ENCODE peak calls at places on chromosomes 1 and 21, in ten cellular contexts. One of them, this sample, is unnamed.

GRCh38 chr1:240878631-240879030 is 266.7 kb upstream of the GREM2 start:
- DNase-seq in RWPE1: no peak
- DNase-seq in GM13976: no peak
- DNase-seq in KG1: no peak
- DNase-seq in GM19239: no peak
- DNase-seq in CD8-positive, alpha-beta memory T cell: no peak
- DNase-seq in RCC 7860: no peak
- DNase-seq in NCI-H1694 treated with DMSO at 0.1 percent for 48 hours: no peak
- DNase-seq in T47D: no peak
- DNase-seq in fibroblast of pulmonary artery: no peak
- DNase-seq in this sample: no peak

GRCh38 chr1:203135636-203136305 is 8.2 kb downstream of the ADORA1 start:
- DNase-seq in fibroblast of pulmonary artery: no peak
- DNase-seq in RCC 7860: peak
- DNase-seq in GM13976: no peak
- DNase-seq in CD8-positive, alpha-beta memory T cell: no peak
- DNase-seq in GM19239: no peak
- DNase-seq in T47D: peak
- DNase-seq in NCI-H1694 treated with DMSO at 0.1 percent for 48 hours: no peak
- DNase-seq in KG1: no peak
- DNase-seq in RWPE1: no peak
- DNase-seq in this sample: peak

GRCh38 chr1:116314305-116314919 is 58.6 kb upstream of the ATP1A1 start:
- DNase-seq in GM13976: no peak
- DNase-seq in RWPE1: no peak
- DNase-seq in T47D: no peak
- DNase-seq in fibroblast of pulmonary artery: peak
- DNase-seq in CD8-positive, alpha-beta memory T cell: no peak
- DNase-seq in RCC 7860: no peak
- DNase-seq in GM19239: no peak
- DNase-seq in KG1: no peak
- DNase-seq in NCI-H1694 treated with DMSO at 0.1 percent for 48 hours: no peak
- DNase-seq in this sample: no peak

GRCh38 chr1:96361251-96361856 is 360.2 kb upstream of the PTBP2 start:
- DNase-seq in GM13976: no peak
- DNase-seq in NCI-H1694 treated with DMSO at 0.1 percent for 48 hours: no peak
- DNase-seq in T47D: no peak
- DNase-seq in GM19239: no peak
- DNase-seq in fibroblast of pulmonary artery: no peak
- DNase-seq in RWPE1: no peak
- DNase-seq in KG1: no peak
- DNase-seq in RCC 7860: no peak
- DNase-seq in CD8-positive, alpha-beta memory T cell: no peak
- DNase-seq in this sample: no peak

GRCh38 chr1:201348211-201348566 is 29.3 kb downstream of the TNNT2 start:
- DNase-seq in RWPE1: peak
- DNase-seq in CD8-positive, alpha-beta memory T cell: no peak
- DNase-seq in GM13976: peak
- DNase-seq in RCC 7860: peak
- DNase-seq in T47D: peak
- DNase-seq in GM19239: peak
- DNase-seq in KG1: no peak
- DNase-seq in fibroblast of pulmonary artery: peak
- DNase-seq in NCI-H1694 treated with DMSO at 0.1 percent for 48 hours: peak
- DNase-seq in this sample: peak

GRCh38 chr1:203090667-203091320 is 5.0 kb upstream of the MYOG start:
- DNase-seq in fibroblast of pulmonary artery: no peak
- DNase-seq in T47D: no peak
- DNase-seq in RCC 7860: no peak
- DNase-seq in GM19239: no peak
- DNase-seq in CD8-positive, alpha-beta memory T cell: no peak
- DNase-seq in GM13976: no peak
- DNase-seq in KG1: no peak
- DNase-seq in RWPE1: no peak
- DNase-seq in NCI-H1694 treated with DMSO at 0.1 percent for 48 hours: no peak
- DNase-seq in this sample: no peak

GRCh38 chr1:224623743-224624333 is 7.7 kb downstream of the CNIH3 start:
- DNase-seq in GM13976: peak
- DNase-seq in RWPE1: no peak
- DNase-seq in KG1: peak
- DNase-seq in RCC 7860: peak
- DNase-seq in GM19239: peak
- DNase-seq in NCI-H1694 treated with DMSO at 0.1 percent for 48 hours: no peak
- DNase-seq in T47D: no peak
- DNase-seq in CD8-positive, alpha-beta memory T cell: peak
- DNase-seq in fibroblast of pulmonary artery: peak
- DNase-seq in this sample: peak

GRCh38 chr1:52769346-52770033 is 43.2 kb downstream of the ZYG11B start:
- DNase-seq in T47D: no peak
- DNase-seq in fibroblast of pulmonary artery: no peak
- DNase-seq in CD8-positive, alpha-beta memory T cell: no peak
- DNase-seq in RCC 7860: no peak
- DNase-seq in GM13976: no peak
- DNase-seq in GM19239: no peak
- DNase-seq in RWPE1: no peak
- DNase-seq in KG1: no peak
- DNase-seq in NCI-H1694 treated with DMSO at 0.1 percent for 48 hours: no peak
- DNase-seq in this sample: no peak

GRCh38 chr1:54798769-54799641 is 2.1 kb downstream of the TTC22 start:
- DNase-seq in NCI-H1694 treated with DMSO at 0.1 percent for 48 hours: no peak
- DNase-seq in GM13976: peak
- DNase-seq in T47D: no peak
- DNase-seq in RCC 7860: peak
- DNase-seq in RWPE1: peak
- DNase-seq in fibroblast of pulmonary artery: peak
- DNase-seq in KG1: no peak
- DNase-seq in CD8-positive, alpha-beta memory T cell: no peak
- DNase-seq in GM19239: no peak
- DNase-seq in this sample: no peak

GRCh38 chr1:23424171-23424959 is at the start of gene TCEA3:
- DNase-seq in GM19239: no peak
- DNase-seq in RCC 7860: no peak
- DNase-seq in KG1: no peak
- DNase-seq in CD8-positive, alpha-beta memory T cell: peak
- DNase-seq in T47D: peak
- DNase-seq in NCI-H1694 treated with DMSO at 0.1 percent for 48 hours: no peak
- DNase-seq in GM13976: peak
- DNase-seq in RWPE1: peak
- DNase-seq in fibroblast of pulmonary artery: no peak
- DNase-seq in this sample: no peak

GRCh38 chr1:224114787-224115175 is 870 bp downstream of the FBXO28 start:
- DNase-seq in GM13976: no peak
- DNase-seq in KG1: peak
- DNase-seq in NCI-H1694 treated with DMSO at 0.1 percent for 48 hours: no peak
- DNase-seq in GM19239: no peak
- DNase-seq in CD8-positive, alpha-beta memory T cell: no peak
- DNase-seq in T47D: no peak
- DNase-seq in RCC 7860: no peak
- DNase-seq in RWPE1: peak
- DNase-seq in fibroblast of pulmonary artery: peak
- DNase-seq in this sample: no peak

GRCh38 chr1:212452323-212453155 is 19.8 kb downstream of the NENF start:
- DNase-seq in CD8-positive, alpha-beta memory T cell: no peak
- DNase-seq in GM19239: no peak
- DNase-seq in fibroblast of pulmonary artery: peak
- DNase-seq in T47D: no peak
- DNase-seq in RCC 7860: no peak
- DNase-seq in NCI-H1694 treated with DMSO at 0.1 percent for 48 hours: no peak
- DNase-seq in RWPE1: no peak
- DNase-seq in GM13976: no peak
- DNase-seq in KG1: no peak
- DNase-seq in this sample: no peak

GRCh38 chr1:1914101-1914811 is 804 bp upstream of the CALML6 start:
- DNase-seq in fibroblast of pulmonary artery: no peak
- DNase-seq in GM13976: no peak
- DNase-seq in RWPE1: no peak
- DNase-seq in GM19239: no peak
- DNase-seq in CD8-positive, alpha-beta memory T cell: no peak
- DNase-seq in KG1: no peak
- DNase-seq in NCI-H1694 treated with DMSO at 0.1 percent for 48 hours: no peak
- DNase-seq in T47D: no peak
- DNase-seq in RCC 7860: no peak
- DNase-seq in this sample: no peak

GRCh38 chr1:93865253-93865652 is 13.8 kb downstream of the DNTTIP2 start:
- DNase-seq in CD8-positive, alpha-beta memory T cell: no peak
- DNase-seq in GM19239: no peak
- DNase-seq in GM13976: no peak
- DNase-seq in RWPE1: no peak
- DNase-seq in fibroblast of pulmonary artery: no peak
- DNase-seq in NCI-H1694 treated with DMSO at 0.1 percent for 48 hours: no peak
- DNase-seq in T47D: no peak
- DNase-seq in RCC 7860: no peak
- DNase-seq in KG1: no peak
- DNase-seq in this sample: no peak

GRCh38 chr1:19495816-19496528 is 10.6 kb upstream of the CAPZB start:
- DNase-seq in fibroblast of pulmonary artery: peak
- DNase-seq in NCI-H1694 treated with DMSO at 0.1 percent for 48 hours: no peak
- DNase-seq in RCC 7860: no peak
- DNase-seq in GM19239: no peak
- DNase-seq in KG1: no peak
- DNase-seq in CD8-positive, alpha-beta memory T cell: no peak
- DNase-seq in GM13976: no peak
- DNase-seq in RWPE1: no peak
- DNase-seq in T47D: no peak
- DNase-seq in this sample: no peak

GRCh38 chr1:29503441-29503840 is 267.1 kb downstream of the PTPRU start:
- DNase-seq in T47D: no peak
- DNase-seq in NCI-H1694 treated with DMSO at 0.1 percent for 48 hours: peak
- DNase-seq in GM19239: no peak
- DNase-seq in CD8-positive, alpha-beta memory T cell: no peak
- DNase-seq in RWPE1: no peak
- DNase-seq in GM13976: no peak
- DNase-seq in fibroblast of pulmonary artery: no peak
- DNase-seq in KG1: no peak
- DNase-seq in RCC 7860: no peak
- DNase-seq in this sample: no peak

GRCh38 chr21:35394634-35395369 is 345.7 kb upstream of the RUNX1 start:
- DNase-seq in fibroblast of pulmonary artery: no peak
- DNase-seq in T47D: no peak
- DNase-seq in GM13976: no peak
- DNase-seq in GM19239: no peak
- DNase-seq in NCI-H1694 treated with DMSO at 0.1 percent for 48 hours: no peak
- DNase-seq in RCC 7860: peak
- DNase-seq in KG1: peak
- DNase-seq in CD8-positive, alpha-beta memory T cell: no peak
- DNase-seq in RWPE1: no peak
- DNase-seq in this sample: no peak

GRCh38 chr1:202471246-202471645 is 122.7 kb downstream of the PPP1R12B start:
- DNase-seq in GM19239: no peak
- DNase-seq in T47D: no peak
- DNase-seq in RWPE1: no peak
- DNase-seq in GM13976: no peak
- DNase-seq in RCC 7860: no peak
- DNase-seq in fibroblast of pulmonary artery: no peak
- DNase-seq in KG1: no peak
- DNase-seq in CD8-positive, alpha-beta memory T cell: no peak
- DNase-seq in NCI-H1694 treated with DMSO at 0.1 percent for 48 hours: no peak
- DNase-seq in this sample: no peak

GRCh38 chr1:8078176-8078671 is 52.1 kb upstream of the ERRFI1 start:
- DNase-seq in T47D: peak
- DNase-seq in CD8-positive, alpha-beta memory T cell: no peak
- DNase-seq in RCC 7860: peak
- DNase-seq in RWPE1: peak
- DNase-seq in NCI-H1694 treated with DMSO at 0.1 percent for 48 hours: no peak
- DNase-seq in fibroblast of pulmonary artery: peak
- DNase-seq in GM19239: no peak
- DNase-seq in GM13976: no peak
- DNase-seq in KG1: no peak
- DNase-seq in this sample: no peak

GRCh38 chr1:115888976-115889375 is 48.0 kb upstream of the NHLH2 start:
- DNase-seq in GM13976: no peak
- DNase-seq in RWPE1: no peak
- DNase-seq in RCC 7860: no peak
- DNase-seq in NCI-H1694 treated with DMSO at 0.1 percent for 48 hours: no peak
- DNase-seq in KG1: no peak
- DNase-seq in CD8-positive, alpha-beta memory T cell: no peak
- DNase-seq in GM19239: no peak
- DNase-seq in fibroblast of pulmonary artery: no peak
- DNase-seq in T47D: no peak
- DNase-seq in this sample: no peak

GRCh38 chr1:27571439-27572018 is 32.4 kb downstream of the AHDC1 start:
- DNase-seq in T47D: no peak
- DNase-seq in GM19239: no peak
- DNase-seq in NCI-H1694 treated with DMSO at 0.1 percent for 48 hours: no peak
- DNase-seq in RCC 7860: no peak
- DNase-seq in KG1: no peak
- DNase-seq in CD8-positive, alpha-beta memory T cell: no peak
- DNase-seq in GM13976: no peak
- DNase-seq in fibroblast of pulmonary artery: no peak
- DNase-seq in RWPE1: no peak
- DNase-seq in this sample: no peak

GRCh38 chr1:206112600-206113301 is 4.4 kb downstream of the AVPR1B start:
- DNase-seq in CD8-positive, alpha-beta memory T cell: no peak
- DNase-seq in NCI-H1694 treated with DMSO at 0.1 percent for 48 hours: no peak
- DNase-seq in fibroblast of pulmonary artery: no peak
- DNase-seq in GM13976: no peak
- DNase-seq in RWPE1: no peak
- DNase-seq in T47D: peak
- DNase-seq in RCC 7860: no peak
- DNase-seq in GM19239: no peak
- DNase-seq in KG1: no peak
- DNase-seq in this sample: no peak

GRCh38 chr1:110565565-110565964 is 40.6 kb downstream of the KCNA2 start:
- DNase-seq in CD8-positive, alpha-beta memory T cell: no peak
- DNase-seq in RWPE1: no peak
- DNase-seq in GM13976: no peak
- DNase-seq in fibroblast of pulmonary artery: no peak
- DNase-seq in GM19239: no peak
- DNase-seq in KG1: no peak
- DNase-seq in RCC 7860: no peak
- DNase-seq in T47D: no peak
- DNase-seq in NCI-H1694 treated with DMSO at 0.1 percent for 48 hours: no peak
- DNase-seq in this sample: no peak

GRCh38 chr1:52834798-52835197 is 7.8 kb upstream of the ZYG11A start:
- DNase-seq in CD8-positive, alpha-beta memory T cell: no peak
- DNase-seq in NCI-H1694 treated with DMSO at 0.1 percent for 48 hours: no peak
- DNase-seq in GM19239: no peak
- DNase-seq in fibroblast of pulmonary artery: peak
- DNase-seq in GM13976: no peak
- DNase-seq in T47D: no peak
- DNase-seq in RCC 7860: no peak
- DNase-seq in RWPE1: no peak
- DNase-seq in KG1: no peak
- DNase-seq in this sample: no peak

GRCh38 chr1:38064232-38064903 is 17.8 kb upstream of the POU3F1 start:
- DNase-seq in RWPE1: peak
- DNase-seq in RCC 7860: peak
- DNase-seq in CD8-positive, alpha-beta memory T cell: no peak
- DNase-seq in KG1: no peak
- DNase-seq in T47D: no peak
- DNase-seq in GM19239: no peak
- DNase-seq in NCI-H1694 treated with DMSO at 0.1 percent for 48 hours: no peak
- DNase-seq in GM13976: no peak
- DNase-seq in fibroblast of pulmonary artery: peak
- DNase-seq in this sample: no peak

GRCh38 chr1:22790232-22791008 is 79.8 kb downstream of the EPHB2 start:
- DNase-seq in fibroblast of pulmonary artery: no peak
- DNase-seq in GM19239: no peak
- DNase-seq in RCC 7860: no peak
- DNase-seq in KG1: no peak
- DNase-seq in RWPE1: no peak
- DNase-seq in NCI-H1694 treated with DMSO at 0.1 percent for 48 hours: peak
- DNase-seq in GM13976: no peak
- DNase-seq in T47D: no peak
- DNase-seq in CD8-positive, alpha-beta memory T cell: no peak
- DNase-seq in this sample: no peak

GRCh38 chr1:11273595-11274234 is 717 bp downstream of the UBIAD1 start:
- DNase-seq in KG1: no peak
- DNase-seq in GM13976: no peak
- DNase-seq in GM19239: no peak
- DNase-seq in RWPE1: no peak
- DNase-seq in NCI-H1694 treated with DMSO at 0.1 percent for 48 hours: no peak
- DNase-seq in fibroblast of pulmonary artery: no peak
- DNase-seq in T47D: no peak
- DNase-seq in RCC 7860: no peak
- DNase-seq in CD8-positive, alpha-beta memory T cell: no peak
- DNase-seq in this sample: peak

GRCh38 chr1:28887418-28887834 is 26.9 kb upstream of the EPB41 start:
- DNase-seq in fibroblast of pulmonary artery: no peak
- DNase-seq in KG1: no peak
- DNase-seq in GM19239: no peak
- DNase-seq in T47D: no peak
- DNase-seq in RCC 7860: no peak
- DNase-seq in CD8-positive, alpha-beta memory T cell: peak
- DNase-seq in NCI-H1694 treated with DMSO at 0.1 percent for 48 hours: no peak
- DNase-seq in RWPE1: no peak
- DNase-seq in GM13976: peak
- DNase-seq in this sample: peak

This sample was measured in AML-193.